ENCODE peak calls at places on chromosomes 4 and X, in eight cellular contexts. O, M, C, S, Y, X, A and P are unnamed samples.

GRCh38 chr4:81454498-81454897 is 17.2 kb downstream of the RASGEF1B start:
- DNase-seq in A (peak; percentile 35), Y (peak; percentile 71), X (peak; percentile 28), C (peak; percentile 63), M (no peak), O (no peak), S (no peak), P (no peak)

GRCh38 chr4:60201052-60201673 is 999.0 kb upstream of the ADGRL3 start:
- DNase-seq in C (peak; percentile 32), S (peak; percentile 84), M (peak; percentile 55), Y (peak; percentile 82), O (peak; percentile 52), A (peak; percentile 13), X (no peak), P (no peak)

GRCh38 chrX:40058719-40059118 is 39.0 kb downstream of the BCOR start:
- DNase-seq in M (no peak), C (no peak), S (no peak), O (peak; percentile 41), X (no peak), Y (no peak), A (peak; percentile 48), P (no peak)

GRCh38 chr4:69096111-69096656 is at the start of gene UGT2B7:
- DNase-seq in O (no peak), Y (peak; percentile 35), C (peak; percentile 31), X (no peak), A (no peak), M (no peak), S (no peak), P (peak; percentile 60)

GRCh38 chrX:20585782-20586181 is 319.1 kb upstream of the RPS6KA3 start:
- DNase-seq in X (no peak), O (no peak), C (no peak), A (no peak), M (no peak), Y (no peak), S (peak; percentile 52), P (no peak)

GRCh38 chr4:304987-305680 is at the start of gene ZNF732:
- DNase-seq in Y (no peak), O (no peak), A (no peak), S (no peak), X (no peak), M (peak; percentile 64), C (peak; percentile 95), P (peak; percentile 49)

GRCh38 chr4:56229947-56230346 is 157.3 kb downstream of the AASDH start:
- DNase-seq in C (no peak), Y (no peak), M (no peak), A (no peak), X (no peak), O (no peak), S (no peak), P (no peak)

GRCh38 chr4:106529348-106530033 is 160.9 kb upstream of the GIMD1 start:
- DNase-seq in Y (peak; percentile 52), M (no peak), X (no peak), C (peak; percentile 35), A (no peak), O (no peak), S (no peak), P (peak; percentile 56)

GRCh38 chrX:41137589-41137988 is 52.3 kb downstream of the USP9X start:
- DNase-seq in S (no peak), M (no peak), C (no peak), O (no peak), Y (peak; percentile 27), A (no peak), X (no peak), P (no peak)

GRCh38 chr4:127783026-127783769 is 1.1 kb downstream of the HSPA4L start:
- DNase-seq in A (peak; percentile 65), C (peak; percentile 91), Y (peak; percentile 35), S (peak; percentile 73), X (no peak), O (peak; percentile 60), M (peak; percentile 78), P (peak; percentile 99)
- H3K27ac ChIP-seq in A (peak overlapping the region; percentile 86), C (peak overlapping the region; percentile 92), Y (no peak overlapping the region), S (no peak overlapping the region), X (no peak overlapping the region), O (peak overlapping the region; percentile 90), M (no peak overlapping the region), P (peak overlapping the region; percentile 95)

DNA sequence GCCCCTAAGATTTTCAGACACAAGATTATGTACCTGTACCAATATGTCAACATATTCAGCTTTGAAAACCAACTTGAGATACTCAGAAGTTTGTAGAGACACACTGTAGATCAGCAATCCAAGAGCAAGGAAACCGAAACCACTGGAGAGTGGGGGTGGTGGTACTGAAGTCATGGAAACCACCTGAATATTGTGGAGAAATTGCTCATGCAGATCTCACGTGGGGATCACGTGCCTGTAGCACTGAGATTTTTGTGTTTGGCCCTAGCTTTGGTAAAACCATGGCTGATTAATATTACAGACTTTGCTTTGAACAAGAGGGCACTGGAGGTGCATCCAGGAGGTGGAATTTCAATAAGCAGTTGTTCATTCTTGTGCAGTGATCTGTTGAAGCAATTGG is 47.2 kb downstream of the GBA3 start:
- DNase-seq in S (no peak), X (no peak), Y (no peak), O (no peak), C (no peak), M (no peak), A (no peak), P (no peak)
- H3K27ac ChIP-seq in S (no peak overlapping the region), X (no peak overlapping the region), Y (no peak overlapping the region), O (no peak overlapping the region), C (no peak overlapping the region), M (no peak overlapping the region), A (no peak overlapping the region), P (no peak overlapping the region)

DNA sequence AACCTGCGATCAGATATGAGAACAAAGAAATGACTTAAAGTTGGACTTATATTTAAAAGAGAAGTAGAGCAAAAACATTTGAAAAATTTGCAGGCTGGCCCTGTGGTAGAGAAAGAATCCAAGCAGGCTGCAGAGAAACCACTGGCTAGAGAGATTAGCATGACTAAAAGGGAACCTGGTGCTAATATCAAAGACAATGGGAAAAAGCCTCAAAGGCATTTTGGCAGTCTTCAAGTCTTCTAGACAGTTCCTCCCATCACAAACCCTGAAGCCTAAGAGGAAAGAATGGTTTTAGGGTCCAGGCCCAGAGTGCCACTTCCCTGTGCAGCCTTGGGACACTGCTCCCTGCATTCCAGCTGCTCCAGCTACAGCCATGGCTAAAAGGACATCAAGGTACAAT is 33.4 kb downstream of the KCTD8 start:
- DNase-seq in X (no peak), A (no peak), S (peak; percentile 44), O (no peak), Y (no peak), M (no peak), C (no peak), P (no peak)
- H3K27ac ChIP-seq in X (no peak overlapping the region), A (no peak overlapping the region), S (no peak overlapping the region), O (no peak overlapping the region), Y (no peak overlapping the region), M (no peak overlapping the region), C (no peak overlapping the region), P (no peak overlapping the region)

GRCh38 chr4:15043226-15043625 is 40.9 kb downstream of the CPEB2 start:
- DNase-seq in S (no peak), M (no peak), O (no peak), Y (peak; percentile 40), C (no peak), X (no peak), A (no peak), P (no peak)
- H3K27ac ChIP-seq in S (no peak overlapping the region), M (no peak overlapping the region), O (no peak overlapping the region), Y (no peak overlapping the region), C (no peak overlapping the region), X (no peak overlapping the region), A (no peak overlapping the region), P (no peak overlapping the region)

GRCh38 chrX:136523770-136524169 is 8.2 kb upstream of the VGLL1 start:
- DNase-seq in X (no peak), A (no peak), M (no peak), Y (no peak), S (no peak), C (no peak), O (no peak), P (no peak)
- H3K27ac ChIP-seq in X (no peak overlapping the region), A (no peak overlapping the region), M (no peak overlapping the region), Y (no peak overlapping the region), S (no peak overlapping the region), C (no peak overlapping the region), O (no peak overlapping the region), P (no peak overlapping the region)

GRCh38 chr4:154478547-154478946 is 13.1 kb downstream of the DCHS2 start:
- DNase-seq in C (no peak), M (no peak), O (no peak), S (no peak), A (no peak), X (no peak), Y (no peak), P (no peak)

GRCh38 chr4:154475800-154476199 is 15.8 kb downstream of the DCHS2 start:
- DNase-seq in X (no peak), M (no peak), Y (no peak), S (no peak), A (no peak), C (no peak), O (no peak), P (no peak)

GRCh38 chr4:154472870-154473269 is 18.7 kb downstream of the DCHS2 start:
- DNase-seq in Y (no peak), X (no peak), O (no peak), M (no peak), C (no peak), A (no peak), S (no peak), P (no peak)

GRCh38 chr4:154473497-154473896 is 18.1 kb downstream of the DCHS2 start:
- DNase-seq in M (no peak), O (no peak), S (no peak), Y (no peak), X (no peak), C (no peak), A (no peak), P (no peak)

DNA sequence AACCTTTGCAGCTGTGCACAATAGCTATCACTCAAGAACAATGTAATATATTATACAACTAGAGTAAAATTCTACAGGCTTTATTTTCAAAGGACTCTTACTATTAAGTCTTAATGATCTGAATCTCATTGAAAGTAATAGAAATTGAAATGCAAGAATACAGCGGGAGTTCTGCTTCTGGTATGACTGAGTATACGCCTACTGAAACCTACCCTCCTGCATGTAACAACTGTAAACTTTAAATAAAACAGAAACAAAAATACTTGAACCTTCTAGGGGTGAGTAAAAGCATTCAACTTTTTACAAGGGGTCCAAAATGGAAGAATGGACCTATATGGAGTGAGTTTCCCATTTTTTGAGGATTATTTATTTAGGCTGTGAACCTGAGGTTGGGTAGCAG is 13.5 kb downstream of the DCHS2 start:
- DNase-seq in C (no peak), Y (no peak), S (no peak), A (no peak), O (no peak), X (no peak), M (no peak), P (no peak)
- H3K27ac ChIP-seq in C (no peak overlapping the region), Y (no peak overlapping the region), S (no peak overlapping the region), A (no peak overlapping the region), O (no peak overlapping the region), X (no peak overlapping the region), M (no peak overlapping the region), P (no peak overlapping the region)

DNA sequence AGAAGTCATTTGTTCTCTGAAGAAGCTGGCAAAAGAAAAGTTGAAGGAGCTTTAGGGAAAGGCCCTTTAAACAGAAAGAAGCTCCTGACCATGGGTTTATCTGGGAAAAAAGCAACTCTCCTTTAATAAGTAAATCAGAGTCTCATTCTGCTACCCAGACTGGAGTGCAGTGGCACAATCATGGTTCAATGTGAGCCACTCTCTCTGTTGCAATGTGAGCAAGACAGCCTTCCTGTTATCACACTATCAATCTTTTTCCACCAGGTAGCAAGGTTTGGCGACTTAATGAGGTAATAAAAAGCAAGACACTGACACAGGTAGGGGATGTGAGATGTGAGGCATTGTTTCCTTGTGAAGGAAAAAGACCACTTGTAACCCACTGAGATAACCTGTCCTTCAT is 111.3 kb downstream of the SYNPO2 start:
- DNase-seq in Y (no peak), X (no peak), S (no peak), M (no peak), A (no peak), C (no peak), O (no peak), P (no peak)
- H3K27ac ChIP-seq in Y (no peak overlapping the region), X (no peak overlapping the region), S (no peak overlapping the region), M (no peak overlapping the region), A (peak overlapping the region; percentile 87), C (no peak overlapping the region), O (peak overlapping the region; percentile 89), P (peak overlapping the region; percentile 36)